ENCODE peak calls at places on chromosomes 11 and 22, in four cellular contexts. One of them, this sample, is unnamed. For H3K4me1 and H3K9me3, the result is how much of the 10 kb centered on the place peaks cover.

GRCh38 chr11:3195251-3196160 is 23.1 kb downstream of the MRGPRG start:
- DNase-seq in A549: no peak
- DNase-seq in heart left ventricle: no peak
- DNase-seq in vagina: no peak
- DNase-seq in this sample: no peak

GRCh38 chr11:72243567-72244316 is at the start of gene PHOX2A:
- DNase-seq in A549: no peak
- DNase-seq in heart left ventricle: no peak
- DNase-seq in vagina: no peak
- DNase-seq in this sample: no peak

GRCh38 chr11:57513911-57514537 is 1.5 kb downstream of the SLC43A1 start:
- DNase-seq in A549: no peak
- DNase-seq in heart left ventricle: peak
- DNase-seq in vagina: no peak
- DNase-seq in this sample: peak

GRCh38 chr11:45323598-45324249 is 37.6 kb upstream of the SYT13 start:
- DNase-seq in A549: no peak
- DNase-seq in heart left ventricle: no peak
- DNase-seq in vagina: peak
- DNase-seq in this sample: no peak

GRCh38 chr11:75240381-75241035 is at the start of gene TPBGL:
- DNase-seq in A549: no peak
- DNase-seq in heart left ventricle: no peak
- DNase-seq in vagina: no peak
- DNase-seq in this sample: peak

GRCh38 chr22:28710112-28710888 is 30.7 kb upstream of the TTC28 start:
- DNase-seq in A549: peak
- DNase-seq in heart left ventricle: no peak
- DNase-seq in vagina: no peak
- DNase-seq in this sample: no peak

GRCh38 chr22:21450858-21451331 is 16.3 kb upstream of the TMEM191C start:
- DNase-seq in A549: no peak
- DNase-seq in heart left ventricle: no peak
- DNase-seq in vagina: no peak
- DNase-seq in this sample: no peak

GRCh38 chr11:133706925-133707794 is 138.2 kb downstream of the SPATA19 start:
- DNase-seq in A549: no peak
- DNase-seq in heart left ventricle: no peak
- DNase-seq in vagina: no peak
- DNase-seq in this sample: no peak

GRCh38 chr11:104390696-104391095 is 226.7 kb upstream of the PDGFD start:
- DNase-seq in A549: no peak
- DNase-seq in heart left ventricle: no peak
- DNase-seq in vagina: no peak
- DNase-seq in this sample: no peak

GRCh38 chr22:47002692-47003091 is 240.2 kb downstream of the TBC1D22A start:
- DNase-seq in A549: no peak
- DNase-seq in heart left ventricle: no peak
- DNase-seq in vagina: no peak
- DNase-seq in this sample: no peak

GRCh38 chr11:27694992-27695391 is 5.3 kb downstream of the BDNF start:
- DNase-seq in A549: peak
- DNase-seq in heart left ventricle: no peak
- DNase-seq in vagina: no peak
- DNase-seq in this sample: no peak

GRCh38 chr22:33049125-33049729 is 9.0 kb downstream of the SYN3 start:
- DNase-seq in A549: peak
- DNase-seq in heart left ventricle: peak
- DNase-seq in vagina: no peak
- DNase-seq in this sample: peak

GRCh38 chr11:17753641-17754040 is 19.1 kb downstream of the KCNC1 start:
- DNase-seq in A549: no peak
- DNase-seq in heart left ventricle: no peak
- DNase-seq in vagina: no peak
- DNase-seq in this sample: no peak

GRCh38 chr11:44748606-44749005 is 21.8 kb downstream of the TSPAN18 start:
- DNase-seq in A549: no peak
- DNase-seq in heart left ventricle: no peak
- DNase-seq in vagina: peak
- DNase-seq in this sample: no peak

GRCh38 chr11:2466869-2467694 is 22.3 kb downstream of the KCNQ1 start:
- DNase-seq in A549: no peak
- DNase-seq in heart left ventricle: no peak
- DNase-seq in vagina: peak
- DNase-seq in this sample: no peak

GRCh38 chr11:122418032-122418431 is 237.5 kb upstream of the UBASH3B start:
- DNase-seq in A549: no peak
- DNase-seq in heart left ventricle: no peak
- DNase-seq in vagina: no peak
- DNase-seq in this sample: no peak

GRCh38 chr11:66689661-66690590 is 12.2 kb upstream of the RBM4B start:
- DNase-seq in A549: no peak
- DNase-seq in heart left ventricle: no peak
- DNase-seq in vagina: no peak
- DNase-seq in this sample: no peak

GRCh38 chr11:128890543-128891409 is at the start of gene KCNJ5:
- DNase-seq in A549: peak
- DNase-seq in heart left ventricle: peak
- DNase-seq in vagina: no peak
- DNase-seq in this sample: no peak

GRCh38 chr11:119533931-119534694 is 111.1 kb upstream of the THY1 start:
- DNase-seq in A549: peak
- DNase-seq in heart left ventricle: peak
- DNase-seq in vagina: no peak
- DNase-seq in this sample: peak

DNA sequence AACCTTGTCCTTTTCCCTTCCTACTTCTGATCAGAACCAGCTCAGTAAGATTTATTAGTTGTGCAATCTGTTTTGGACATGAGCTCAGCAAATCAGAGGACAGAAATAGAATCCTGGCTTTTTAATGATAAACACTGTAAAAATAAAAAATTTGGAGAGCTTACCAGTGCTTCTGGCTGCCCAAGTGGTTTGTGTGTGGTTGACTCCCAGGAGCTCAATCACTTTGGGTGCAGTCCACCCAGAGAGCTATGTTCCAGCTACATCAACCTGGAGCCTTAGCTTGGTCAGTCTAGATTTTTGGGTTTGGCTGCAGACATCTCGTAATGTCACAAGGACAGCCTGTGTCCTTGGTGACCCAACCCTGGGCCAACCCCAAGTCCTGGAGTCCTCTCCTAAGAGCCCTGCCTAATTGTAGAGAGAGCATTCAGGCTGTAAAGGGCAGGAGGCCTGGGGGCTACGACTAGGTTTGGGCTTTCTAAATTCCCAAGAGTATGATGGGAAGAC is 28.5 kb downstream of the CD44 start:
- DNase-seq in A549: no peak
- DNase-seq in heart left ventricle: peak
- DNase-seq in vagina: no peak
- DNase-seq in this sample: peak
- H3K4me1 ChIP-seq in A549: half or more
- H3K4me1 ChIP-seq in heart left ventricle: half or more
- H3K4me1 ChIP-seq in vagina: half or more
- H3K4me1 ChIP-seq in this sample: under half

DNA sequence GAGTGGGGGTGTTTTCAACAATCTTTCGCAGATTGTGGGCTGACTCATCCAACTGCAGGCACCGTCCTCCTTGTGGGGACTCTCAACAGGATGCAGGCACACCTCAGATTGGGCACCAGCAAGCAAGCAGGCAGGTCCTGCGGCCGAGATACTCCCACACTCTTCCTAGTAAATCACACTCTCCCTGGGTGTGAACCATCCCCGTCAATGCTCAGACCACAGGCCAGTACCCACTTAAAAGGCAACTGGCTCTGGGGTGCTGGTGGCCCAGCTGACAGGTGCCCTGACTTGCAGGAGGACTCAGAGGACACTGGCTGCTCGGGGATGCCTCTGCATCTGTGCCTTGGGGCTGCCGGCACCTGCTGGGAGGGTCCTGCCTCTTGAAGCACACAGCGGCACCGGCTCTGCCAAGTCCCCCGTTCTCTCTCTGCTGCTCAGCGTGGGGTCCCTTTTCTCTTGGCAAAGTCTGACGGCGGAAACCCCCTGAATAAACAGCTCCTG is 282.5 kb downstream of the CTTN start:
- DNase-seq in A549: no peak
- DNase-seq in heart left ventricle: no peak
- DNase-seq in vagina: no peak
- DNase-seq in this sample: no peak
- H3K9me3 ChIP-seq in A549: under half
- H3K9me3 ChIP-seq in heart left ventricle: under half
- H3K9me3 ChIP-seq in vagina: under half
- H3K9me3 ChIP-seq in this sample: under half

DNA sequence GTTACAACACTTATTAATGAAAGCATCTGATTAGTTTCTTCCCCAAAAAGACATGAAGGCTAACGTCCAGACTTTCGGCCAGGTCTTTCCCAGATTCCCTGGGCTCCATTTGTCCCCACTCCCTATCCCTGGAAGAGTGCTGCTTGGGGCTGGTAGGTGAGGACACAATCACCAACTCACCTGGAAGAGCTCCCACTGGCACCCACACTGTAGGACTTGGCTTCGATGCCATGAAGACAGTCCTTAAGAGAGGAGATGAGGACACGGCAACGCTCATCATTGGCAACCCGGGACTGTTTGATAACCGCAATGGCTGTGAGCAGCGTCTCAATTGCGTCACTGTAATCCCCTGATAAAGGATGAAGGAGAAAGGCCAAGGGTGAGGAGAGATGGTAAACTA is 18.2 kb downstream of the CPSF7 start:
- DNase-seq in A549: no peak
- DNase-seq in heart left ventricle: no peak
- DNase-seq in vagina: no peak
- DNase-seq in this sample: no peak
- TF ChIP-seq POLR2A in A549: no peak
- TF ChIP-seq POLR2A in heart left ventricle: no peak
- TF ChIP-seq POLR2A in vagina: no peak
- TF ChIP-seq POLR2A in this sample: no peak

GRCh38 chr11:19931768-19932369 is 219.2 kb downstream of the NAV2 start:
- DNase-seq in A549: no peak
- DNase-seq in heart left ventricle: no peak
- DNase-seq in vagina: no peak
- DNase-seq in this sample: no peak

GRCh38 chr11:19929655-19930054 is 217.0 kb downstream of the NAV2 start:
- DNase-seq in A549: no peak
- DNase-seq in heart left ventricle: no peak
- DNase-seq in vagina: peak
- DNase-seq in this sample: no peak

GRCh38 chr11:19929147-19929546 is 216.5 kb downstream of the NAV2 start:
- DNase-seq in A549: no peak
- DNase-seq in heart left ventricle: no peak
- DNase-seq in vagina: no peak
- DNase-seq in this sample: no peak

GRCh38 chr11:19933132-19933735 is 220.6 kb downstream of the NAV2 start:
- DNase-seq in A549: no peak
- DNase-seq in heart left ventricle: no peak
- DNase-seq in vagina: no peak
- DNase-seq in this sample: no peak

DNA sequence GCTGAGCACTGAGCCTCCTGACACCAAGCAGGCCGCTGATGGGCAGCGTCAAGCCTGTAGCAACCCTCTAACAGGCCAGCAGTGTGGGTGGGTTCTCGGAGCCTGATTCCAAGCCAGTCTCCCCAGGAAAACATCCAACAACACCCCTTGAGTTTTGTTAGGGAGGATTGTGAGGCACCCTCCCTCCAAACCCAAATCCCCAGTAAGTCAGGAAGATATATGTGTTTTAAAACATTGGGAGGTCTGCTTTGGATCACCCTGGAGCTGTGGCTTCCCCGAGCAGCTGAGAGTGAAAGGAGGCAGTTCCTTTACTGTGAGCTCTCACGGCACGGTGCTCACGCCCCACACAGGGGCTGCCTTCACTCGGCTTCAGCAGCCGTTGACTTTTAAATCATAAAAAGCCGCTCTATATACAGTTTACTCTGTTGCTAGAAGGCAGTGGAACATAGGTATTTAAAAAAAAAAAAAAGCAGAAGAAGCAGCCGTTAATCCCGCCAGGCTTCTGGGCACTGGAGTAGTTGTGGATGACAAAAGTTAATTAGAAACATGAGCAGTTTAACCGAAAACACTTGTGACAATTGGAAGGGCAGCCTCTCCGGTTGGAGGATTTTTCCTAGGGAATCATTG is 218.6 kb downstream of the NAV2 start:
- DNase-seq in A549: no peak
- DNase-seq in heart left ventricle: no peak
- DNase-seq in vagina: no peak
- DNase-seq in this sample: peak
- H3K4me1 ChIP-seq in A549: under half
- H3K4me1 ChIP-seq in heart left ventricle: under half
- H3K4me1 ChIP-seq in vagina: under half
- H3K4me1 ChIP-seq in this sample: under half

DNA sequence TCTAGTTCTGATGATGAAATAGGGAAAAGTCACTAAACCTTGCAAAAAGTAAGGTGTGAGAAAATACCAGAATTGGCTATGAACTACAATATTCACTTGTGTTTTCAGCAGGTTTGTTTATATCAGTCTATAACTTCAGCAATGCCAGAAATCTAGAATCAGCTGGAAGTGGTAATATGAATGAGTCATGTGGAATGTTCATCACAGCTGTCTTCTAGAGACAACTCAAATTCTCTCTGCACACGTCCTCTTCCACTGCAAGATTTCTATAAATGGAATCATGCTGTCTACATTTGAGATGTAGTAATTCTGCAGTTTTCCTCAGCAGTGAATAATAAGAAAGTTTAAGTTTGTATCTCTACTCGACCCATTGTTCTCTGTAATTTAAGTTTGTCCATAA is 89.9 kb downstream of the OR4A15 start:
- DNase-seq in A549: no peak
- DNase-seq in heart left ventricle: no peak
- DNase-seq in vagina: no peak
- DNase-seq in this sample: no peak
- H3K9me3 ChIP-seq in A549: under half
- H3K9me3 ChIP-seq in heart left ventricle: under half
- H3K9me3 ChIP-seq in vagina: under half
- H3K9me3 ChIP-seq in this sample: under half

DNA sequence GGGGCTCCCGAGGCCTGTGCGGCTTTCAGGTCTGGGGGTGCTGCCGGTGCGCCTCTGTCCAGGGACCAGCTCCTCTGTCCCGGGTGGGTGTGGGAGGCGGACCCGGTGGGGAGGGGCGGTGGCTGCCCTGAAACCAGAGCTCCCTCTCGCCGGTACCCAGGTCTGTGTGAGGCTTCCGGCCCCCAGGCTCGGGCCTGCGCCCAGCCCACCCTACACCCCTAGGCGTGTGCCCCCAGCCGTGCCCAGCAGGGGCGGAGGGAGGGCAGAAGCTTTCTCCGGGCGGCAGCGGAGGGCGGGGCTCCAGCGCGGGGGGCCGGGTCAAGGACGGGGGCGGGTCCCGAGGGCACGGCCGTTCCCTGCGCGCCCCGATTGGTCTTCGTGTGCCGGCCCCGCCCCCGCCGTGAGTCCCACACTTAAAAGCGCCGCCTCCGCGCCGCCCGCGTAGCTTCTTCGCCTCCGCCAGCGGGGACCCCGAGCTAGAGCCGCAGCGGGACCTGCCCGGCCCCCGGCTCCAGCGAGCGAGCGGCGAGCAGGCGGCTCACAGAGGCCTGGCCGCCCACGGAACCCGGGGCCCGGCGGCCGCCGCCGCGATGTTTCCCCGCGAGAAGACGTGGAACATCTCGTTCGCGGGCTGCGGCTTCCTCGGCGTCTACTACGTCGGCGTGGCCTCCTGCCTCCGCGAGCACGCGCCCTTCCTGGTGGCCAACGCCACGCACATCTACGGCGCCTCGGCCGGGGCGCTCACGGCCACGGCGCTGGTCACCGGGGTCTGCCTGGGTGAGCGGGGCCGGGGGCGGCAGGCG is 616 bp downstream of the PNPLA2 start:
- DNase-seq in A549: peak
- DNase-seq in heart left ventricle: peak
- DNase-seq in vagina: no peak
- DNase-seq in this sample: peak
- TF ChIP-seq POLR2A in A549: peak
- TF ChIP-seq POLR2A in heart left ventricle: peak
- TF ChIP-seq POLR2A in vagina: no peak
- TF ChIP-seq POLR2A in this sample: peak

This sample was measured in uterus.